ENCODE peak calls at places on chromosome X, in four cellular contexts. A, E, I and D are unnamed samples.

GRCh38 chrX:46686003-46686645 is 72.8 kb downstream of the SLC9A7 start:
- DNase-seq in A (peak), E (peak), I (peak), D (no peak)

GRCh38 chrX:48278958-48279357 is 23.8 kb downstream of the SSX1 start:
- DNase-seq in A (peak), E (peak), I (no peak), D (no peak)

GRCh38 chrX:5957506-5957905 is 271.2 kb downstream of the NLGN4X start:
- DNase-seq in A (no peak), E (no peak), I (no peak), D (no peak)

GRCh38 chrX:24494544-24495113 is 29.5 kb downstream of the PDK3 start:
- DNase-seq in A (no peak), E (peak), I (peak), D (peak)

GRCh38 chrX:140090800-140091275 is 125.5 kb upstream of the CXorf66 start:
- DNase-seq in A (peak), E (no peak), I (no peak), D (no peak)

GRCh38 chrX:148380107-148380506 is 120.3 kb upstream of the AFF2 start:
- DNase-seq in A (no peak), E (no peak), I (no peak), D (no peak)

GRCh38 chrX:67545772-67546495 is 2.1 kb downstream of the AR start:
- DNase-seq in A (no peak), E (no peak), I (no peak), D (no peak)

GRCh38 chrX:149461746-149462145 is 43.4 kb downstream of the IDS start:
- DNase-seq in A (no peak), E (no peak), I (no peak), D (no peak)

GRCh38 chrX:65750674-65751469 is 83.4 kb downstream of the MSN start:
- DNase-seq in A (no peak), E (no peak), I (no peak), D (no peak)

GRCh38 chrX:120749141-120749846 is 119.4 kb upstream of the C1GALT1C1 start:
- DNase-seq in A (no peak), E (no peak), I (no peak), D (no peak)

GRCh38 chrX:70129811-70130210 is 3.4 kb upstream of the IGBP1 start:
- DNase-seq in A (no peak), E (peak), I (no peak), D (peak)

GRCh38 chrX:129613596-129613995 is 41.2 kb downstream of the APLN start:
- DNase-seq in A (no peak), E (peak), I (no peak), D (no peak)

GRCh38 chrX:145190801-145191389 is 56.4 kb upstream of the SPANXN1 start:
- DNase-seq in A (no peak), E (peak), I (peak), D (peak)

GRCh38 chrX:10926404-10926803 is 184.7 kb upstream of the HCCS start:
- DNase-seq in A (no peak), E (no peak), I (no peak), D (no peak)

GRCh38 chrX:15546745-15547144 is 46.1 kb downstream of the BMX start:
- DNase-seq in A (no peak), E (no peak), I (no peak), D (no peak)

GRCh38 chrX:2533424-2533823 is 32.6 kb upstream of the DHRSX start:
- DNase-seq in A (no peak), E (no peak), I (no peak), D (no peak)

GRCh38 chrX:87409113-87409841 is 108.3 kb upstream of the KLHL4 start:
- DNase-seq in A (peak), E (peak), I (peak), D (peak)

GRCh38 chrX:23390979-23391378 is 56.3 kb downstream of the PTCHD1 start:
- DNase-seq in A (no peak), E (no peak), I (no peak), D (no peak)

GRCh38 chrX:120109378-120109777 is 6.3 kb downstream of the RHOXF1 start:
- DNase-seq in A (no peak), E (no peak), I (no peak), D (no peak)

GRCh38 chrX:72620550-72621145 is 48.0 kb upstream of the HDAC8 start:
- DNase-seq in A (peak), E (peak), I (peak), D (peak)

GRCh38 chrX:57137481-57137880 is 284 bp upstream of the SPIN2A start:
- DNase-seq in A (no peak), E (no peak), I (no peak), D (no peak)

GRCh38 chrX:10085223-10085622 is 71.6 kb upstream of the CLCN4 start:
- DNase-seq in A (no peak), E (peak), I (no peak), D (no peak)

GRCh38 chrX:15854080-15854655 is 445 bp downstream of the AP1S2 start:
- DNase-seq in A (peak), E (peak), I (no peak), D (no peak)

GRCh38 chrX:136147320-136147901 is at the start of gene FHL1:
- DNase-seq in A (peak), E (peak), I (no peak), D (peak)

GRCh38 chrX:108156082-108156481 is 64.5 kb downstream of the ATG4A start:
- DNase-seq in A (no peak), E (no peak), I (no peak), D (no peak)

GRCh38 chrX:21528076-21528475 is 130.1 kb downstream of the KLHL34 start:
- DNase-seq in A (no peak), E (peak), I (no peak), D (no peak)

GRCh38 chrX:118345045-118345400 is 883 bp upstream of the WDR44 start:
- DNase-seq in A (no peak), E (no peak), I (no peak), D (no peak)

GRCh38 chrX:41603591-41603990 is 85.2 kb upstream of the GPR34 start:
- DNase-seq in A (no peak), E (no peak), I (no peak), D (no peak)

GRCh38 chrX:48683411-48683982 is at the start of gene WAS:
- DNase-seq in A (no peak), E (no peak), I (no peak), D (no peak)

GRCh38 chrX:103376118-103376978 is at the start of gene BEX3:
- DNase-seq in A (no peak), E (peak), I (no peak), D (peak)

GRCh38 chrX:47093248-47093647 is 15.0 kb downstream of the RGN start:
- DNase-seq in A (peak), E (peak), I (peak), D (peak)

GRCh38 chrX:30618160-30618765 is 35.0 kb upstream of the GK start:
- DNase-seq in A (no peak), E (peak), I (no peak), D (no peak)
- TF ChIP-seq CTCF in A (peak), E (peak), I (no peak), D (no peak)

GRCh38 chrX:8349816-8350544 is 114.7 kb upstream of the VCX3B start:
- DNase-seq in A (no peak), E (no peak), I (no peak), D (no peak)
- H3K27ac ChIP-seq in A (no peak), E (no peak), I (no peak), D (no peak)

GRCh38 chrX:127861611-127862010 is 190.6 kb downstream of the ACTRT1 start:
- DNase-seq in A (no peak), E (no peak), I (no peak), D (no peak)
- TF ChIP-seq CTCF in A (no peak), E (no peak), I (no peak), D (no peak)

DNA sequence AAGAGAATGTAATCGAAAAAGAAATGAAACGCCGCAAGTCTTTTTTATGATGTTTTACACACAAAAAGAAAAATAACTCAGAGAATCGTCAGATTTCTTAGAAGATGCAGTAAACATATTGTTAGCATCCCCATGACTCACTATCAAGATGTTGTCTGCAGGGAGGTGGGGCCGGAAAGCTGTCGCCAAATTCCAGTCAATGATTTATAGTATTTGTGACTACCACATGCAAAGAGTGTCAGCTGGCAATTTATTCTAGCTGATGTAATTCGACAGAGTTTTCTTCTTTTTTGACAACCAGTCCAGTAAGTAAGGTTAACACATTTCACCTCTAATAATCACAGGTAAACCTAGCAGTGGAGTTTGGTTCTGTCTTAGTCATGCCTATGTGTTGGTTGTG is 19.7 kb upstream of the PPP1R2C start:
- DNase-seq in A (no peak), E (no peak), I (no peak), D (peak)
- H3K27ac ChIP-seq in A (no peak), E (no peak), I (no peak), D (no peak)

DNA sequence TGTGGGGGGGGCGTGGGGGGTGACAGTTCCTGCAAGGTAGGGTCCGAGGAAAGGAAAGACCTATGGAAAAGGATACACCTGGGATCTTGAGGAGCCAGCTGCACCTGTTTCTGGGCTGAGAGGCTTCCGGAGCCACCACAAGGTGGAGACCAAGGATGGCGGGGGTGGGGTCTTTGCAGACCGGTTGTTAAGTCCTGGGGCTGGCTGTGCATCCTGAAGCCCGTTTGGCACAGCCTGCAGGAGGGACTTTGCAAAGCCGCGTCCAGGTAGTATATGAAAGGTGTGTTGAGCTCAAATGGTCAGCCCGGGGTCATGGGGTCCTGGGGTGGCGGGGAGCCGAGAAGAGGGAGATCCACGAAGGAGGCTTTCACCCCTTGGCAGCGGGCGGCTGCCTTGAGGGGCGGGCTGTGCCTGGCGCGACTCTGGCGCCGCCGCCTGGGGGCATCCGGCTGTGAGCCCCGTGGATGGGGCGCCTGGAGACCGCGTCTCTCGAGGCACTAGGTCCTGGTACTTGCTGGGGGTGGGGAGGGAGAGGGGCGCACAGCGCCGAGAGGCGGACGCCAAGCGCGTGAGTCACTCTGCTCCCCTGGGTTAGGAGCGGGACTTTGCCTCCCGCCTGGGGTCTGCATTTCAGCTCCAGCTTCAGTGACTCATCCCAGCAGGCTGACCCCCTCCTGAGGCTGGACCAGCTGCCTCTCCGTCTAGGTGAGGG is 58.2 kb upstream of the DYNLT3 start:
- DNase-seq in A (no peak), E (no peak), I (peak), D (no peak)
- TF ChIP-seq CTCF in A (no peak), E (no peak), I (peak), D (no peak)

DNA sequence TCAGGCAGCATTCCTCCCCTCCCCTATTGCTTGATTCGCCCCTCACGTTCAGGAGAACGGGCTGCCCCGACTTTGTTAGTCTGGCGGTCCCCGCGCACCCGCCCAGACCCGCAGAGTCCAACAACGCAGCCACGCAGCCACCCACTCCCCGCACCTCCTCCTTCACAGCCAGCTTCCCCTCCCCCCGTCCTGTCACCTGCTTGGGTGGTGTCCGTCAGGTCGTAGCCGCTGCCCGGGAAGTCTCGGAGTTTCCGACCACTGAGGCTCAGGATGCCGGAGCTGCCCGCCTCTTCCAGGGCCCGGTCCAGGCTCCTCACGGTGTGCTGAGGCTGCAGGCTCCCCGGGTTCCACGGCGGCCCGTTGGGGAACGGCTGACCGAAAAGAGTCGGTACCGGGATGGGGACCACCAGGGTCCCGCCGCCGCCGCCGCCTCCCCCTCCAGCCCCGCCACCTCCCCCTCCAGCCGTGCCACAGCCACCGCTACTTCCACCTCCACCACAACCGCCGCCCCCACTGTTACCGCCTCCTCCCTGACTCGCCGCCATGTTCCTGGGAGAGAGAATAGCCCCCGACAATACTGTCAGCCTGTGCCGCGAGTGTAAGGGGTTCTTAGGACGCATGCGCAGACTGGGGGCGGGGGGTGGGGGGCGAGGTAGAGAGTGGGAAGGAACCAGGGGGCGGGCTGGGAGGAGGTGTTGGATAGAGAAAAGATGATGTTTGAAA is at the start of gene LRCH2:
- DNase-seq in A (no peak), E (no peak), I (no peak), D (no peak)
- H3K27ac ChIP-seq in A (no peak), E (no peak), I (no peak), D (no peak)